ENCODE peak calls at places on chromosomes 7 and 10, in six cellular contexts. F is HepG2, U is IMR-90, S is A549, V is GM12878, E is K562. Q is an unnamed sample.

GRCh38 chr7:38306136-38306535 is 32.7 kb upstream of the TARP start:
- DNase-seq in F (no peak), U (peak), S (no peak), V (no peak), E (no peak), Q (no peak)

GRCh38 chr7:112770051-112770450 is 20.1 kb downstream of the TMEM168 start:
- DNase-seq in F (no peak), U (no peak), S (no peak), V (no peak), E (no peak), Q (no peak)

GRCh38 chr10:104329754-104330153 is 8.5 kb downstream of the ITPRIP start:
- DNase-seq in F (no peak), U (peak), S (peak), V (no peak), E (no peak), Q (no peak)

GRCh38 chr7:15284406-15284805 is 277.4 kb downstream of the AGMO start:
- DNase-seq in F (no peak), U (no peak), S (no peak), V (no peak), E (no peak), Q (no peak)

GRCh38 chr10:57948796-57949195 is 318.9 kb downstream of the IPMK start:
- DNase-seq in F (no peak), U (no peak), S (no peak), V (no peak), E (no peak), Q (no peak)

GRCh38 chr7:98571006-98571405 is 46.1 kb upstream of the NPTX2 start:
- DNase-seq in F (no peak), U (no peak), S (no peak), V (no peak), E (no peak), Q (no peak)

GRCh38 chr10:58189269-58189668 is 78.4 kb downstream of the IPMK start:
- DNase-seq in F (no peak), U (peak), S (peak), V (no peak), E (no peak), Q (peak)

GRCh38 chr7:19558527-19558926 is 150.3 kb downstream of the POLR1F start:
- DNase-seq in F (no peak), U (peak), S (no peak), V (no peak), E (no peak), Q (no peak)

GRCh38 chr7:74272305-74273038 is 16.7 kb upstream of the CLIP2 start:
- DNase-seq in F (no peak), U (peak), S (peak), V (peak), E (peak), Q (no peak)

GRCh38 chr7:75861636-75862035 is 17.2 kb upstream of the RHBDD2 start:
- DNase-seq in F (no peak), U (peak), S (no peak), V (no peak), E (no peak), Q (no peak)

GRCh38 chr7:151793531-151793935 is 83.4 kb downstream of the PRKAG2 start:
- DNase-seq in F (no peak), U (no peak), S (no peak), V (no peak), E (no peak), Q (no peak)

GRCh38 chr10:43255644-43256431 is 11.0 kb downstream of the RASGEF1A start:
- DNase-seq in F (peak), U (no peak), S (peak), V (no peak), E (peak), Q (peak)

GRCh38 chr7:40793132-40793531 is 658.3 kb downstream of the SUGCT start:
- DNase-seq in F (no peak), U (peak), S (no peak), V (no peak), E (no peak), Q (no peak)

GRCh38 chr10:100148353-100149211 is 37.2 kb downstream of the ERLIN1 start:
- DNase-seq in F (peak), U (peak), S (peak), V (peak), E (no peak), Q (no peak)

GRCh38 chr7:149090397-149091195 is at the start of gene ZNF786:
- DNase-seq in F (peak), U (peak), S (peak), V (peak), E (peak), Q (peak)

GRCh38 chr10:78502208-78502943 is 468.7 kb downstream of the RPS24 start:
- DNase-seq in F (peak), U (peak), S (no peak), V (no peak), E (no peak), Q (no peak)

GRCh38 chr7:785416-785815 is 46.9 kb upstream of the SUN1 start:
- DNase-seq in F (no peak), U (no peak), S (no peak), V (no peak), E (no peak), Q (no peak)

GRCh38 chr10:13659887-13660544 is 73.3 kb downstream of the PRPF18 start:
- DNase-seq in F (no peak), U (peak), S (peak), V (peak), E (peak), Q (peak)

GRCh38 chr10:43316988-43317387 is 50.1 kb upstream of the RASGEF1A start:
- DNase-seq in F (no peak), U (no peak), S (no peak), V (no peak), E (no peak), Q (no peak)

DNA sequence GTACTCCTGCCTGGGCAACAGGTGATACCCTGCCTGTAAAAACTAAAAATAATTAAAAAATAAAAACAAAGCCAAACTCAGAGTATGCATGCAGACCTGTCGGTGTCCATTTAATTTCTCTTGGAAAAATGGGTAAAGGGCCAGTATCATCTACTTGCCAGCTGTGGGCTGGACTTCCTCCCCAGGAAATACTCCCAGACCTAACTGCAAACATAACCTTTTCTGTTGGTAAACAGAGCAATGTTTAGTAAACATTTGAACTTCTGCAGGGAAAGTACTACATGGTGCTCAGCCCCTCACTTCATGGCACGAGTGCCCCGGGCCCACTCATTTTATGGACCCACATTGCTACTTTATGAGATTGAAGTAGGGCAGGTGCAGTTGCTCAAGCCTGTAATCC is 10.2 kb upstream of the TMEM248 start:
- DNase-seq in F (no peak), U (no peak), S (no peak), V (no peak), E (no peak), Q (no peak)
- TF ChIP-seq BHLHE40 in F (no peak), U (no peak), S (no peak), V (no peak), E (no peak), Q (no peak)

DNA sequence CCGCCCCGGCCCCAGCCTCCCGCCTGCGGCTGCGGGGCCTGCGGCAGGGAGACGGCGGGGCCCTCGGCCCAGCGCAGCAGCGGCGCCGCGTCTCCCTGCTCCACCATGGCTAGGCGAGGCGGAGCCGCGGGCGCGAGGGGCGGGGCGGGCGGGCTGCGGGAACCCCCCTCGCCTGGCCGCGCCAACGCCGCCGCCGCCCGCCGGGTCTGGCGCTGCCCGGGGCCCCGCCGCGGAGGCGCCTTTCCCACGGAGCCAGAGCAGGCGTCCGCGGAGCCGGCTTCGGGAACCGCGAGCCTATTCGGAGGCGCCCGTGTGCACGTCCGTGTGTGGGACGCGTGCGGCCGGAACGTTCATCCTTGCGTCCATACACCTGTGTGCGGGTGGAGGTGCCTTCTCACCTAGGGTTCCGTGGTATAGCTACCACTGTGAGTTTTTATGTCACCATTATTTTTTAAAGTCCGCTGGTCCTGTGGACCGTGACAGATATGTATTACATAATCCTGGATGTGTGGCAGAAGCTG is at the start of gene DENND11:
- DNase-seq in F (no peak), U (peak), S (no peak), V (no peak), E (peak), Q (peak)
- TF ChIP-seq BHLHE40 in F (no peak), U (no peak), S (no peak), V (peak), E (no peak), Q (no peak)

DNA sequence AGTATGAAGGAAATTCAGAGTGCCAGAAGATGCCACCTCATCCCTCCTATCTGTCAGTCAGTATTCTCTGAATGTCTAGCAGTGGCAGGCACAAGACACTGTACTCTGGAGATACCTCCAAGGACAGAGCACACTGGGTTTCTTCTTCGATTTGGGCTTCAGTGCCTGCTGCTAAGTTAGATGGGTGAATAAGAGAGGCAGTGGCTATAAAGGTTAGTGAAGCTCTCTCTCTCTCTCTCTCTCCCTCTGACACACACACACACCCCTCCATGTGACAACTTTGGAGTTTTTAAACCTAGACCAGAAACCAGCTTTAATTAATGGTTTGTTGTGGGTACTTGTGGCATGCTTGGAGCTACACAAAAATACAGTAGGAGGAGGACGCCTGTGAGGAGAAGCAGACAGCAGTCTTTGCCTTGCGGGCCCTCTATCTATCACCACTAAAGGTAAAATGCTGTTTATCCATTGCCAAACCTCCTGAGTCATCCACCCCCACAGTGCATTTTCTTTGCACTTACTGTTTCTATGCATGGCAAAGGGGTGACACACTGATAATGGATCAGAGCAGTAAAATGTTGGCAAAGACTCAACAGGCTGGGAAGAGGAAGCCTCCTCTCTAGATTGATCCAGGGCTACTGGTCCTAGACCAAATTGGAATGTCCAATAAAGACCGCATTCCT is 102.5 kb downstream of the TRIL start:
- DNase-seq in F (peak), U (peak), S (peak), V (no peak), E (no peak), Q (no peak)
- TF ChIP-seq BHLHE40 in F (no peak), U (peak), S (no peak), V (no peak), E (no peak), Q (no peak)

DNA sequence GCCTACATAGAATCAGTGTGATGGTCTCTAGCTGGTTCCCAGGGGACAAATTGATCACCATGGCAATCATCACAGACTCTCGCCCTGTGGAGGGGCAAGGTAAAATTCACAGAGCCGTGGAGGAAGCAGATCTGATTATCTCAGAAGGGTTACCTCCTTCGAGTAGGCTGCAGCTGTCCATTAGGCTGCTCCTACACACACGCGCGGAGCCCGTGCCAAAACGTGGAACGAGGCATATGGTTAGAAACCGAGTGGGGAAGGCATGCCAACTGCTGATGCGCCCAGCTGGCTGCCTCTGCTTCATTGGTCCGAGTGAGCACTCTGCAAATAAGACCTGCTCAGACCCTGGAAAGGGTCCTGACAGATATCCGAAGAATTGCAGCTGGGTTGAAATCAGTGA is 52.7 kb upstream of the PTER start:
- DNase-seq in F (no peak), U (no peak), S (no peak), V (no peak), E (no peak), Q (no peak)
- TF ChIP-seq BHLHE40 in F (no peak), U (no peak), S (no peak), V (no peak), E (no peak), Q (no peak)

GRCh38 chr7:133314084-133314483 is 61.2 kb downstream of the EXOC4 start:
- DNase-seq in F (no peak), U (no peak), S (no peak), V (no peak), E (no peak), Q (no peak)

GRCh38 chr7:133310232-133310852 is 57.5 kb downstream of the EXOC4 start:
- DNase-seq in F (peak), U (peak), S (no peak), V (no peak), E (no peak), Q (no peak)

GRCh38 chr7:133319842-133320241 is 67.0 kb downstream of the EXOC4 start:
- DNase-seq in F (no peak), U (no peak), S (no peak), V (no peak), E (no peak), Q (no peak)

GRCh38 chr7:133313575-133313974 is 60.7 kb downstream of the EXOC4 start:
- DNase-seq in F (no peak), U (no peak), S (no peak), V (no peak), E (no peak), Q (no peak)

DNA sequence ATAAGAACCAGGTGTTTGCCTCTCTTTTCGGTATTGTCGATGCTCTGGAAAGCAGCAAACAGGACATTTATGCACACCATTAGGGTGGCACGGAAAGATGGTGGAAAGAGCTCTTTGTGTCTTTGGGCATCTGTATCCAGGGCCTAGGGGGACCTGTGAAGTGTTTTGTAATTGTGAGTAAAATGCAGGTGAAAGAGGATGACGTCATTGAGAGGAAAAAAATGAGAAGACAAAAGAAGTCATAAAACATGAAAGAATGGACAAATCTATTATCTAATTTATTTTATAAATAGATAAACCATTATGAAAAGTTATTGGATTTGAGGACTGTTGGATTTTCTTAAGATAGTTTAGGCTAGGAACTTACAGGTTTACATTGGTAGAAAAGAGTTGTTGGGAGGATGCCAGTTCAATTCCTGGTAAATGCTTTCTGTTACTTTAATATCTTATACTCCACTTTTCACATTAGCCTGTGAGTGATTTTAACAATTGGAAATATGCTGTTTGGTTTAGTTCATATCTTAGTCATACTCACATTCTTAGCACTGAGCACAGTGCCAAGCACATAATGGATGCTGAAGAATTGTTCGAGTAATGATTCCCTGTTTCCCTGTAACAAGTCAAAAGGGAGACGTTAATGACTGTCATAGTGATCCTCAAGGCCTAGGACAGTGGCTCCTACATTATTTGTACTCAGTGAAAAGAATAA is 62.6 kb downstream of the EXOC4 start:
- DNase-seq in F (no peak), U (peak), S (no peak), V (no peak), E (no peak), Q (no peak)
- TF ChIP-seq BHLHE40 in F (no peak), U (no peak), S (no peak), V (no peak), E (no peak), Q (no peak)

DNA sequence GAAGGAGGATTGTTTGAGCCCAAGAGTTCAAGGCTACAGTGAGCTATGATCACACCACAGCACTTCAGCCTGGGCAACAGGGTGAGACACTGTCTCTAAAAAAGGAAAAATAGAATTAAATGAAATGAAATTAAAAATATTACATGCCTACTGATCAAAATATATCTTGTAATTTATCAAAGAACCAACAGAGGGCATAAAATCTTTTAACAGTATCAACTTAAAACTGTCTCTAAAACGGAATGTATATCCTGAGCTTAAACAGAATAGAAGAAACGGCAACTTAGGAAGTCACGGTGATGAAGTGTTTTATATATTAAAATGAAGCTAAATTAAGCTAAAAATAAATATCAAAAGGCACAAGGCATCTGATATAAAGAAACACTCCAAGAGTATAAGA is 78.8 kb downstream of the MTPAP start:
- DNase-seq in F (no peak), U (peak), S (peak), V (no peak), E (no peak), Q (no peak)
- TF ChIP-seq BHLHE40 in F (no peak), U (no peak), S (no peak), V (no peak), E (no peak), Q (no peak)

GRCh38 chr7:90270431-90271178 is 25.6 kb downstream of the CFAP69 start:
- DNase-seq in F (peak), U (no peak), S (no peak), V (no peak), E (no peak), Q (no peak)
- TF ChIP-seq BHLHE40 in F (no peak), U (no peak), S (no peak), V (no peak), E (no peak), Q (no peak)

GRCh38 chr10:1124796-1125195 is 68.6 kb downstream of the WDR37 start:
- DNase-seq in F (no peak), U (no peak), S (no peak), V (no peak), E (no peak), Q (no peak)

GRCh38 chr10:1122349-1122748 is 66.2 kb downstream of the WDR37 start:
- DNase-seq in F (no peak), U (no peak), S (no peak), V (no peak), E (no peak), Q (no peak)

GRCh38 chr10:1123972-1124371 is 67.8 kb downstream of the WDR37 start:
- DNase-seq in F (no peak), U (no peak), S (no peak), V (no peak), E (no peak), Q (no peak)

GRCh38 chr10:1121311-1121970 is 65.3 kb downstream of the WDR37 start:
- DNase-seq in F (no peak), U (no peak), S (no peak), V (no peak), E (no peak), Q (no peak)

DNA sequence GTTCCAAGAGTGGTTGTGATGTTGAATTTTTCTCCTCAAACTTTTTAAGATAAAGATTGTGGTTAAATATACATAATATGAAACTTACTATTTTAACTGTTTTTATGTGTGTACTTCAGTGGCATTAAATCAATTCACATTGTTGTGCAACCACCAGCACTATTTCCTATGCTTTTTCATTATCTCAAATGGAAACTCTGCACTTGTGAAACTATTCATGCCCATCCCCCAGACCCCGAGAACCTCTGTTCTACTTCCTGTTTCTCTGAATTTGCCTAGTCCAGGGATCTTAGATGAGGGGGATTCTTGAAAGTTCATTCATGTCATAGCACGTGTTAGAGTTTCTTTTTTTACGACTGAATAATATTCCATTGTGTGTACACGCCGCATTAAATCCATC is 67.0 kb downstream of the WDR37 start:
- DNase-seq in F (no peak), U (no peak), S (no peak), V (no peak), E (no peak), Q (no peak)
- TF ChIP-seq BHLHE40 in F (no peak), U (no peak), S (no peak), V (no peak), E (no peak), Q (no peak)